ENCODE peak calls at places on chromosomes 11 and 22, in four cellular contexts. E is fibroblast of gingiva, Q is nucleus accumbens, S is foreskin keratinocyte. Z is an unnamed sample.
A peak's percentile ranks its signal among the peaks of the same experiment; 100 is the strongest.

GRCh38 chr11:130166457-130166784 is 6.8 kb downstream of the ST14 start:
- DNase-seq in E (peak; percentile 76), Q (no peak), S (peak; percentile 96), Z (no peak)

GRCh38 chr22:42299586-42300285 is 29.3 kb upstream of the TCF20 start:
- DNase-seq in E (no peak), Q (peak; percentile 42), S (no peak), Z (no peak)

GRCh38 chr22:37507731-37508130 is 11.5 kb downstream of the CARD10 start:
- DNase-seq in E (no peak), Q (no peak), S (no peak), Z (no peak)

GRCh38 chr11:35087648-35088047 is 51.3 kb upstream of the CD44 start:
- DNase-seq in E (no peak), Q (no peak), S (no peak), Z (no peak)

GRCh38 chr11:46238078-46238966 is 39.1 kb upstream of the CREB3L1 start:
- DNase-seq in E (peak; percentile 61), Q (peak; percentile 42), S (peak; percentile 55), Z (no peak)

GRCh38 chr11:17828311-17828751 is 93.8 kb downstream of the KCNC1 start:
- DNase-seq in E (peak; percentile 29), Q (peak; percentile 31), S (no peak), Z (no peak)

GRCh38 chr11:117824571-117825537 is at the start of gene FXYD2:
- DNase-seq in E (no peak), Q (no peak), S (peak; percentile 39), Z (peak; percentile 74)

GRCh38 chr11:111426615-111427014 is 47.5 kb upstream of the POU2AF1 start:
- DNase-seq in E (no peak), Q (no peak), S (peak; percentile 76), Z (no peak)

GRCh38 chr11:40166892-40167291 is 1292.6 kb downstream of the LRRC4C start:
- DNase-seq in E (no peak), Q (no peak), S (no peak), Z (no peak)

GRCh38 chr22:19958083-19959042 is 16.7 kb upstream of the TXNRD2 start:
- DNase-seq in E (peak; percentile 83), Q (no peak), S (peak; percentile 28), Z (no peak)

GRCh38 chr11:79417069-79417920 is 23.5 kb downstream of the TENM4 start:
- DNase-seq in E (no peak), Q (no peak), S (peak; percentile 59), Z (no peak)

GRCh38 chr11:113521737-113522517 is 46.7 kb upstream of the DRD2 start:
- DNase-seq in E (no peak), Q (no peak), S (no peak), Z (no peak)

GRCh38 chr22:19258371-19258770 is 33.1 kb downstream of the CLTCL1 start:
- DNase-seq in E (no peak), Q (no peak), S (no peak), Z (no peak)

GRCh38 chr22:30396871-30397655 is at the start of gene SEC14L2:
- DNase-seq in E (peak; percentile 43), Q (peak; percentile 91), S (peak; percentile 36), Z (peak; percentile 82)

Z was measured in coronary artery.